ENCODE peak calls at places on chromosomes 16 and 17, in four cellular contexts. A, Q, K and D are unnamed samples.

GRCh38 chr16:69145658-69146057 is 13.2 kb downstream of the UTP4 start:
- DNase-seq in A (no peak), Q (no peak), K (no peak), D (no peak)

GRCh38 chr17:4733073-4733531 is 1.9 kb downstream of the MED11 start:
- DNase-seq in A (no peak), Q (no peak), K (no peak), D (peak; percentile 37)

GRCh38 chr17:68627956-68628355 is 26.8 kb upstream of the FAM20A start:
- DNase-seq in A (peak; percentile 7), Q (no peak), K (no peak), D (no peak)

GRCh38 chr17:39651908-39652634 is 13.1 kb upstream of the TCAP start:
- DNase-seq in A (no peak), Q (no peak), K (no peak), D (no peak)

GRCh38 chr16:69187891-69188451 is 1.0 kb downstream of the SNTB2 start:
- DNase-seq in A (peak; percentile 41), Q (no peak), K (peak; percentile 32), D (peak; percentile 14)

GRCh38 chr16:5502467-5502869 is 404.9 kb upstream of the EEF2KMT start:
- DNase-seq in A (peak; percentile 49), Q (peak; percentile 76), K (peak; percentile 33), D (peak; percentile 21)

GRCh38 chr17:64443086-64443760 is 5.7 kb upstream of the MILR1 start:
- DNase-seq in A (no peak), Q (no peak), K (no peak), D (no peak)

GRCh38 chr16:54286067-54286329 is 589 bp downstream of the IRX3 start:
- DNase-seq in A (no peak), Q (no peak), K (no peak), D (no peak)

GRCh38 chr17:63190821-63191220 is 224.8 kb downstream of the TANC2 start:
- DNase-seq in A (no peak), Q (no peak), K (no peak), D (no peak)

GRCh38 chr17:59287452-59287851 is 44.0 kb upstream of the YPEL2 start:
- DNase-seq in A (peak; percentile 12), Q (no peak), K (no peak), D (no peak)

GRCh38 chr17:35448214-35448898 is at the start of gene SLFN13:
- DNase-seq in A (peak; percentile 61), Q (peak; percentile 17), K (no peak), D (no peak)

GRCh38 chr16:65500007-65500406 is 378.1 kb upstream of the CDH11 start:
- DNase-seq in A (no peak), Q (no peak), K (no peak), D (no peak)

GRCh38 chr17:50959341-50959740 is 93.2 kb upstream of the TOB1 start:
- DNase-seq in A (no peak), Q (no peak), K (no peak), D (no peak)

GRCh38 chr17:3888343-3889171 is 4.3 kb downstream of the CAMKK1 start:
- DNase-seq in A (peak; percentile 88), Q (no peak), K (peak; percentile 77), D (no peak)

GRCh38 chr17:17035920-17036319 is 6.3 kb upstream of the MPRIP start:
- DNase-seq in A (no peak), Q (no peak), K (no peak), D (no peak)

GRCh38 chr17:68378202-68379149 is 78.8 kb downstream of the WIPI1 start:
- DNase-seq in A (no peak), Q (peak; percentile 26), K (peak; percentile 41), D (peak; percentile 100)

GRCh38 chr17:57537524-57538410 is 207.3 kb downstream of the CCDC182 start:
- DNase-seq in A (no peak), Q (peak; percentile 57), K (no peak), D (peak; percentile 90)

GRCh38 chr17:13359774-13360173 is 242.0 kb downstream of the HS3ST3A1 start:
- DNase-seq in A (no peak), Q (peak; percentile 21), K (no peak), D (no peak)

GRCh38 chr16:26717826-26718225 is 348.9 kb upstream of the C16orf82 start:
- DNase-seq in A (no peak), Q (no peak), K (no peak), D (no peak)

GRCh38 chr17:50710650-50711049 is 2.9 kb upstream of the ANKRD40 start:
- DNase-seq in A (no peak), Q (no peak), K (no peak), D (no peak)

GRCh38 chr17:40535924-40536717 is 29.2 kb downstream of the CCR7 start:
- DNase-seq in A (peak; percentile 88), Q (no peak), K (no peak), D (no peak)

GRCh38 chr16:12130691-12131302 is 154.3 kb downstream of the SNX29 start:
- DNase-seq in A (no peak), Q (no peak), K (no peak), D (no peak)

GRCh38 chr16:80852261-80852872 is 48.0 kb upstream of the CDYL2 start:
- DNase-seq in A (peak; percentile 43), Q (peak; percentile 13), K (peak; percentile 33), D (peak; percentile 31)

GRCh38 chr16:61993076-61993475 is 43.2 kb downstream of the CDH8 start:
- DNase-seq in A (no peak), Q (no peak), K (no peak), D (no peak)

GRCh38 chr16:525520-526180 is 1.9 kb upstream of the CAPN15 start:
- DNase-seq in A (peak; percentile 41), Q (no peak), K (no peak), D (no peak)

GRCh38 chr17:35341465-35341992 is 31.9 kb downstream of the SLFN11 start:
- DNase-seq in A (no peak), Q (no peak), K (no peak), D (no peak)

GRCh38 chr16:87576191-87576590 is 26.1 kb upstream of the JPH3 start:
- DNase-seq in A (peak; percentile 32), Q (no peak), K (no peak), D (no peak)

GRCh38 chr17:61238455-61238933 is 161.1 kb upstream of the TBX2 start:
- DNase-seq in A (no peak), Q (peak; percentile 42), K (peak; percentile 43), D (no peak)

GRCh38 chr17:82655038-82655479 is 6.8 kb upstream of the WDR45B start:
- DNase-seq in A (no peak), Q (no peak), K (no peak), D (no peak)

GRCh38 chr17:3475812-3476686 is at the start of gene ASPA:
- DNase-seq in A (no peak), Q (no peak), K (no peak), D (no peak)

GRCh38 chr16:47503936-47504335 is 42.8 kb downstream of the PHKB start:
- DNase-seq in A (no peak), Q (no peak), K (no peak), D (no peak)

GRCh38 chr17:79801156-79802038 is 4.5 kb upstream of the CBX8 start:
- DNase-seq in A (no peak), Q (no peak), K (peak; percentile 36), D (no peak)

GRCh38 chr17:65455972-65456343 is 105.5 kb downstream of the AXIN2 start:
- DNase-seq in A (no peak), Q (peak; percentile 58), K (no peak), D (peak; percentile 45)
- TF ChIP-seq FOXM1 in A (no peak), Q (no peak), K (no peak), D (no peak)

GRCh38 chr16:17331071-17331521 is 139.7 kb downstream of the XYLT1 start:
- DNase-seq in A (no peak), Q (no peak), K (no peak), D (no peak)

GRCh38 chr16:17331991-17332390 is 138.8 kb downstream of the XYLT1 start:
- DNase-seq in A (no peak), Q (no peak), K (no peak), D (no peak)

GRCh38 chr16:17329412-17329811 is 141.3 kb downstream of the XYLT1 start:
- DNase-seq in A (no peak), Q (no peak), K (no peak), D (no peak)

GRCh38 chr16:17328971-17329370 is 141.8 kb downstream of the XYLT1 start:
- DNase-seq in A (no peak), Q (peak; percentile 63), K (no peak), D (no peak)

DNA sequence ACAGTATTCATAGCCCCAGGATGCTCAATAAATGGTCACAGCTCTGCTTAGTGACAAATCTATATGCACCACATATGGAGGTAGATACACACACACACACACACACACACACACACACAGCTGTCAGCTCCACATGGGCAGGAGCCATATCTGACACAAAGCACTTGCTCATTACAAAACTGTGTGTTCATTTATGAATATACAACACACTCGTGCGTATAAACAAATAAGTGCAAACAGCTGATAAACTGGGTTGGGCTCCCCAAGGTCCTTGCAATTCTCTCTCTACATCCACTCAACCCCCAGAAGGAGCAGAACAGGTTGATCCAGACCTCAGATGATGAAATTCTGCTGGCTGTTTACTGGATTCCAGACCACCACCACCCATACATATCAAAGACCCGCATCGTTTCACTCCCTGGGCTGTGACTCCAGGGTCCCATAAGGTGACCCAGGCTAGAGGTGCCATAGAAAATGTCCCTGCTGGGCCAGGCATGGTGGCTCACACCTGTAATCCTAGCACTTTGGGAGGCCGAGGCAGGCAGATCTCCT is 140.7 kb downstream of the XYLT1 start:
- DNase-seq in A (no peak), Q (no peak), K (no peak), D (no peak)
- TF ChIP-seq FOXM1 in A (no peak), Q (no peak), K (no peak), D (no peak)

GRCh38 chr17:48591435-48592077 is 1.5 kb upstream of the HOXB3 start:
- DNase-seq in A (no peak), Q (no peak), K (no peak), D (no peak)

GRCh38 chr17:48592592-48592991 is 987 bp downstream of the HOXB5 start:
- DNase-seq in A (no peak), Q (no peak), K (no peak), D (no peak)

GRCh38 chr17:48590603-48591161 is 641 bp upstream of the HOXB3 start:
- DNase-seq in A (no peak), Q (no peak), K (no peak), D (no peak)

GRCh38 chr17:48593126-48593829 is at the start of gene HOXB5:
- DNase-seq in A (no peak), Q (no peak), K (no peak), D (no peak)

DNA sequence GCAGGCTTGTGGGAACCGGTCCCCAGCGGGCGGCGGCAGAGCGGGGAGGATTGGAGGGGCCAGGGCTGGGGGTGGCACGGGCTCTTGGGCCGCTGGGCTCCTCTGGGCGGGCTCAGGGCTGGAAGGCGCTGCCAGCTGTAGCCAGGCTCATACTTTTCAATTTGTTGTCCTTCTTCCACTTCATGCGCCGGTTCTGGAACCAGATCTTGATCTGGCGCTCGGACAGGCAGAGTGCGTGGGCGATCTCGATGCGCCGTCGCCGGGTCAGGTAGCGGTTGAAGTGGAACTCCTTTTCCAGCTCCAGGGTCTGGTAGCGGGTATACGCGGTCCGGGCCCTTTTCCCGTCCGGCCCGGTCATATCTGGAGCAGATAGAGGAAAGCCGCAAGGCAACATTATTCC is 1.5 kb downstream of the HOXB5 start:
- DNase-seq in A (no peak), Q (no peak), K (no peak), D (no peak)
- TF ChIP-seq FOXM1 in A (no peak), Q (no peak), K (no peak), D (no peak)

GRCh38 chr16:77406680-77407079 is 28.2 kb downstream of the ADAMTS18 start:
- DNase-seq in A (no peak), Q (no peak), K (no peak), D (peak; percentile 15)

GRCh38 chr16:77404823-77405222 is 30.0 kb downstream of the ADAMTS18 start:
- DNase-seq in A (no peak), Q (no peak), K (no peak), D (no peak)

GRCh38 chr16:77410449-77410848 is 24.4 kb downstream of the ADAMTS18 start:
- DNase-seq in A (no peak), Q (no peak), K (no peak), D (no peak)

GRCh38 chr16:77408607-77409006 is 26.2 kb downstream of the ADAMTS18 start:
- DNase-seq in A (no peak), Q (no peak), K (no peak), D (no peak)

GRCh38 chr16:77409311-77409710 is 25.5 kb downstream of the ADAMTS18 start:
- DNase-seq in A (no peak), Q (peak; percentile 24), K (peak; percentile 70), D (no peak)
- TF ChIP-seq FOXM1 in A (no peak), Q (no peak), K (no peak), D (no peak)